ENCODE peak calls at places on chromosomes 4 and X, in five cellular contexts. J is breast epithelium, M is heart left ventricle, P is ovary, L is left ventricle myocardium inferior. Y is an unnamed sample.

GRCh38 chr4:30537462-30537861 is 182.7 kb upstream of the PCDH7 start:
- DNase-seq in J (no peak), M (no peak), P (no peak), L (no peak), Y (no peak)

GRCh38 chr4:173700650-173701049 is 170.6 kb upstream of the HAND2 start:
- DNase-seq in J (no peak), M (no peak), P (no peak), L (no peak), Y (no peak)

GRCh38 chrX:106997611-106998010 is 2.4 kb downstream of the MORC4 start:
- DNase-seq in J (no peak), M (no peak), P (no peak), L (no peak), Y (no peak)

GRCh38 chr4:61851126-61851525 is 651.0 kb downstream of the ADGRL3 start:
- DNase-seq in J (no peak), M (no peak), P (no peak), L (no peak), Y (no peak)

GRCh38 chrX:42746606-42747005 is 31.4 kb downstream of the PPP1R2C start:
- DNase-seq in J (no peak), M (no peak), P (no peak), L (no peak), Y (no peak)

GRCh38 chr4:140995058-140995457 is 138.2 kb downstream of the RNF150 start:
- DNase-seq in J (no peak), M (no peak), P (peak; percentile 40), L (peak; percentile 26), Y (no peak)

GRCh38 chr4:900073-900472 is 32.0 kb downstream of the GAK start:
- DNase-seq in J (no peak), M (no peak), P (no peak), L (no peak), Y (no peak)

GRCh38 chr4:81032174-81032551 is 1.7 kb downstream of the BMP3 start:
- DNase-seq in J (no peak), M (no peak), P (no peak), L (no peak), Y (no peak)

GRCh38 chrX:16970977-16971376 is 24.5 kb downstream of the REPS2 start:
- DNase-seq in J (no peak), M (no peak), P (no peak), L (no peak), Y (no peak)

GRCh38 chrX:122055979-122056715 is 1008.7 kb downstream of the GLUD2 start:
- DNase-seq in J (no peak), M (no peak), P (no peak), L (no peak), Y (no peak)

GRCh38 chr4:2944882-2945526 is 18.2 kb downstream of the NOP14 start:
- DNase-seq in J (no peak), M (no peak), P (no peak), L (no peak), Y (no peak)

GRCh38 chrX:34918856-34919255 is 23.7 kb upstream of the FAM47B start:
- DNase-seq in J (no peak), M (no peak), P (no peak), L (no peak), Y (no peak)

GRCh38 chr4:37219251-37219650 is 25.3 kb upstream of the NWD2 start:
- DNase-seq in J (no peak), M (no peak), P (no peak), L (no peak), Y (no peak)

GRCh38 chr4:123503698-123504389 is 107.2 kb downstream of the SPRY1 start:
- DNase-seq in J (no peak), M (no peak), P (no peak), L (no peak), Y (no peak)

GRCh38 chr4:83757121-83757621 is 221.3 kb downstream of the GPAT3 start:
- DNase-seq in J (no peak), M (no peak), P (no peak), L (no peak), Y (no peak)

GRCh38 chr4:186554485-186554884 is 882 bp downstream of the MTNR1A start:
- DNase-seq in J (no peak), M (no peak), P (no peak), L (no peak), Y (no peak)

GRCh38 chr4:38866973-38867477 is 581 bp upstream of the FAM114A1 start:
- DNase-seq in J (no peak), M (no peak), P (no peak), L (no peak), Y (no peak)

GRCh38 chrX:154658957-154659356 is 5.6 kb upstream of the CTAG2 start:
- DNase-seq in J (no peak), M (no peak), P (no peak), L (no peak), Y (no peak)

GRCh38 chr4:2811830-2812599 is 19.1 kb downstream of the SH3BP2 start:
- DNase-seq in J (no peak), M (peak; percentile 90), P (peak; percentile 50), L (peak; percentile 76), Y (peak; percentile 78)

GRCh38 chr4:23937173-23937572 is 47.3 kb upstream of the PPARGC1A start:
- DNase-seq in J (no peak), M (no peak), P (no peak), L (no peak), Y (no peak)

GRCh38 chrX:68694429-68695205 is 47.2 kb downstream of the STARD8 start:
- DNase-seq in J (no peak), M (no peak), P (no peak), L (no peak), Y (no peak)

GRCh38 chr4:76546282-76547166 is 111.5 kb downstream of the SHROOM3 start:
- DNase-seq in J (no peak), M (no peak), P (no peak), L (no peak), Y (no peak)

GRCh38 chrX:55336176-55336575 is 71.5 kb upstream of the PAGE3 start:
- DNase-seq in J (no peak), M (no peak), P (no peak), L (no peak), Y (no peak)

GRCh38 chr4:97367878-97368277 is 775.4 kb downstream of the STPG2 start:
- DNase-seq in J (no peak), M (no peak), P (no peak), L (no peak), Y (no peak)

GRCh38 chrX:54439967-54440871 is at the start of gene TSR2:
- DNase-seq in J (peak; percentile 70), M (peak; percentile 88), P (peak; percentile 69), L (peak; percentile 79), Y (peak; percentile 74)

GRCh38 chr4:89295415-89295927 is 12.1 kb downstream of the GPRIN3 start:
- DNase-seq in J (no peak), M (no peak), P (no peak), L (no peak), Y (no peak)

GRCh38 chrX:727738-728621 is 97.4 kb downstream of the SHOX start:
- DNase-seq in J (no peak), M (no peak), P (no peak), L (no peak), Y (no peak)

GRCh38 chr4:127778102-127778501 is 4.0 kb upstream of the HSPA4L start:
- DNase-seq in J (no peak), M (no peak), P (no peak), L (no peak), Y (no peak)
- H3K4me1 ChIP-seq in J (no peaks in the 10 kb centered on the region), M (peaks cover 10% of the 10 kb centered on the region), P (no peaks in the 10 kb centered on the region), L (peaks cover 15% of the 10 kb centered on the region), Y (no peaks in the 10 kb centered on the region)

DNA sequence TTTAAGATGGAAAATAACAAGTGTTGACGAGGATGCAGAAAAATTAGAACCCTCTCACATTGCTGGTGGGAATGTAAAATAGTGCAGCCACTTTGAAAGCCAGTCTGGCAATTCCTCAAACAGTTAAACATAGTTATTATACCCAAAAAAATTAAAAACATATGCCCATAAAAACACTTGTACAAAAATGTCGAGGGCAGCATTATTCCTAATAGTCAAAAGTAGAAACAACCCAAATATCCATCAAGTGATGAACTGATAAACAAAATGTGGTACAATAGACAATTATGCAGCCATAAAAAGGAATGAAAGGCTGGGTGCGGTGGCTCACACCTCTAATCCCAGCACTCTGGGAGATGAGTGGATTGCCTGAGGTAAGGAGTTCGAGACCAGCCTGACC is 6.3 kb downstream of the IDS start:
- DNase-seq in J (no peak), M (no peak), P (no peak), L (no peak), Y (no peak)
- H3K36me3 ChIP-seq in J (no peaks in the 10 kb centered on the region), M (no peaks in the 10 kb centered on the region), P (no peaks in the 10 kb centered on the region), L (peaks cover 62% of the 10 kb centered on the region), Y (peaks cover 24% of the 10 kb centered on the region)

GRCh38 chr4:142355417-142355930 is 490.6 kb downstream of the INPP4B start:
- DNase-seq in J (no peak), M (no peak), P (no peak), L (no peak), Y (no peak)
- H3K27ac ChIP-seq in J (no peak overlapping the region), M (no peak overlapping the region), P (no peak overlapping the region), L (peak overlapping the region; percentile 53), Y (no peak overlapping the region)

GRCh38 chr4:168840988-168841681 is 168.9 kb downstream of the CBR4 start:
- DNase-seq in J (no peak), M (no peak), P (no peak), L (peak; percentile 62), Y (peak; percentile 53)

GRCh38 chr4:168843635-168844034 is 166.4 kb downstream of the CBR4 start:
- DNase-seq in J (no peak), M (no peak), P (no peak), L (no peak), Y (no peak)

GRCh38 chr4:168840386-168840763 is 169.7 kb downstream of the CBR4 start:
- DNase-seq in J (no peak), M (no peak), P (no peak), L (no peak), Y (no peak)

GRCh38 chr4:168841682-168842019 is 168.4 kb downstream of the CBR4 start:
- DNase-seq in J (no peak), M (no peak), P (no peak), L (no peak), Y (no peak)

DNA sequence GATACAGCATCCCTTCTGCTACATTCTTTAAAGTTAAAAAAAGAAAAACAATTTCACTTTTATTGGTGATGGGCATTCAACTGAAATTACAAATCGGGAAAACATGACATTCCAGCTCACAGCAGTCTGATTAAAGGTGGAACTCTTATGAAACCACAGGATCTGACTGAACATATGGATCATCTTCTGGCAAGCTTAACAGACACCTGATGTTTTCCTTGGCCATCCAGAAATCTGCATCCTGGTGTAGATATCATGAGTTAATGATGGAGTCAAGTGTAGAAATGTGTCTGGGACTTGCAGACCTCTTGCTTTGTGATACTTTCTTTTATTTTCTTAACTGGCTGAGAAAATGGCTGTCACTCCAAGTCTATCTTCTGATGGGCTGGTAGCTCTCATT is 167.9 kb downstream of the CBR4 start:
- DNase-seq in J (no peak), M (no peak), P (no peak), L (no peak), Y (no peak)
- H3K4me1 ChIP-seq in J (peaks cover 26% of the 10 kb centered on the region), M (peaks cover 14% of the 10 kb centered on the region), P (peaks cover 36% of the 10 kb centered on the region), L (peaks cover 99% of the 10 kb centered on the region), Y (peaks cover 92% of the 10 kb centered on the region)